ENCODE peak calls at places on chromosomes 4 and X, in seven cellular contexts. One of them, this sample, is unnamed.

GRCh38 chr4:155271557-155271956 is 63.1 kb downstream of the NPY2R start:
- DNase-seq in cardiac muscle cell: peak
- DNase-seq in BJ: no peak
- DNase-seq in stomach: no peak
- DNase-seq in endothelial cell: no peak
- DNase-seq in fibroblast of pulmonary artery: peak
- DNase-seq in lung: no peak
- DNase-seq in this sample: no peak

GRCh38 chrX:153762636-153763173 is 1.3 kb upstream of the PLXNB3 start:
- DNase-seq in cardiac muscle cell: no peak
- DNase-seq in BJ: no peak
- DNase-seq in stomach: no peak
- DNase-seq in endothelial cell: no peak
- DNase-seq in fibroblast of pulmonary artery: no peak
- DNase-seq in lung: no peak
- DNase-seq in this sample: no peak

GRCh38 chr4:182748949-182749348 is 168.2 kb downstream of the DCTD start:
- DNase-seq in cardiac muscle cell: no peak
- DNase-seq in BJ: no peak
- DNase-seq in stomach: no peak
- DNase-seq in endothelial cell: no peak
- DNase-seq in fibroblast of pulmonary artery: no peak
- DNase-seq in lung: no peak
- DNase-seq in this sample: no peak

GRCh38 chr4:183636488-183636887 is 22.5 kb downstream of the RWDD4 start:
- DNase-seq in cardiac muscle cell: no peak
- DNase-seq in BJ: no peak
- DNase-seq in stomach: no peak
- DNase-seq in endothelial cell: no peak
- DNase-seq in fibroblast of pulmonary artery: no peak
- DNase-seq in lung: no peak
- DNase-seq in this sample: no peak

GRCh38 chrX:134938682-134939081 is 52.1 kb upstream of the SMIM10 start:
- DNase-seq in cardiac muscle cell: no peak
- DNase-seq in BJ: no peak
- DNase-seq in stomach: no peak
- DNase-seq in endothelial cell: no peak
- DNase-seq in fibroblast of pulmonary artery: no peak
- DNase-seq in lung: no peak
- DNase-seq in this sample: no peak

GRCh38 chr4:147056951-147057630 is 111.4 kb upstream of the TTC29 start:
- DNase-seq in cardiac muscle cell: no peak
- DNase-seq in BJ: no peak
- DNase-seq in stomach: no peak
- DNase-seq in endothelial cell: no peak
- DNase-seq in fibroblast of pulmonary artery: peak
- DNase-seq in lung: no peak
- DNase-seq in this sample: no peak

GRCh38 chr4:166153539-166153938 is 280.5 kb downstream of the TLL1 start:
- DNase-seq in cardiac muscle cell: no peak
- DNase-seq in BJ: no peak
- DNase-seq in stomach: no peak
- DNase-seq in endothelial cell: no peak
- DNase-seq in fibroblast of pulmonary artery: peak
- DNase-seq in lung: no peak
- DNase-seq in this sample: no peak

GRCh38 chrX:50920132-50920531 is 9.6 kb downstream of the BMP15 start:
- DNase-seq in cardiac muscle cell: no peak
- DNase-seq in BJ: no peak
- DNase-seq in stomach: no peak
- DNase-seq in endothelial cell: peak
- DNase-seq in fibroblast of pulmonary artery: peak
- DNase-seq in lung: no peak
- DNase-seq in this sample: no peak

GRCh38 chr4:152591361-152591760 is 55.5 kb upstream of the FBXW7 start:
- DNase-seq in cardiac muscle cell: peak
- DNase-seq in BJ: no peak
- DNase-seq in stomach: peak
- DNase-seq in endothelial cell: peak
- DNase-seq in fibroblast of pulmonary artery: peak
- DNase-seq in lung: peak
- DNase-seq in this sample: no peak

GRCh38 chr4:159594576-159594975 is 491.7 kb downstream of the RAPGEF2 start:
- DNase-seq in cardiac muscle cell: no peak
- DNase-seq in BJ: no peak
- DNase-seq in stomach: no peak
- DNase-seq in endothelial cell: no peak
- DNase-seq in fibroblast of pulmonary artery: no peak
- DNase-seq in lung: no peak
- DNase-seq in this sample: no peak

GRCh38 chr4:17447675-17448298 is 64.1 kb downstream of the QDPR start:
- DNase-seq in cardiac muscle cell: peak
- DNase-seq in BJ: no peak
- DNase-seq in stomach: peak
- DNase-seq in endothelial cell: peak
- DNase-seq in fibroblast of pulmonary artery: peak
- DNase-seq in lung: peak
- DNase-seq in this sample: peak

GRCh38 chrX:71542411-71542810 is 9.5 kb downstream of the OGT start:
- DNase-seq in cardiac muscle cell: no peak
- DNase-seq in BJ: no peak
- DNase-seq in stomach: no peak
- DNase-seq in endothelial cell: no peak
- DNase-seq in fibroblast of pulmonary artery: peak
- DNase-seq in lung: no peak
- DNase-seq in this sample: no peak

GRCh38 chr4:159024828-159025227 is 78.1 kb upstream of the RAPGEF2 start:
- DNase-seq in cardiac muscle cell: no peak
- DNase-seq in BJ: no peak
- DNase-seq in stomach: no peak
- DNase-seq in endothelial cell: no peak
- DNase-seq in fibroblast of pulmonary artery: no peak
- DNase-seq in lung: no peak
- DNase-seq in this sample: no peak

GRCh38 chr4:27974339-27974738 is 1113.7 kb downstream of the STIM2 start:
- DNase-seq in cardiac muscle cell: no peak
- DNase-seq in BJ: no peak
- DNase-seq in stomach: no peak
- DNase-seq in endothelial cell: no peak
- DNase-seq in fibroblast of pulmonary artery: no peak
- DNase-seq in lung: no peak
- DNase-seq in this sample: no peak

GRCh38 chr4:90120037-90120436 is 7.2 kb upstream of the CCSER1 start:
- DNase-seq in cardiac muscle cell: no peak
- DNase-seq in BJ: no peak
- DNase-seq in stomach: no peak
- DNase-seq in endothelial cell: no peak
- DNase-seq in fibroblast of pulmonary artery: no peak
- DNase-seq in lung: no peak
- DNase-seq in this sample: no peak

GRCh38 chrX:85109235-85109634 is 105.6 kb downstream of the APOOL start:
- DNase-seq in cardiac muscle cell: no peak
- DNase-seq in BJ: no peak
- DNase-seq in stomach: no peak
- DNase-seq in endothelial cell: peak
- DNase-seq in fibroblast of pulmonary artery: peak
- DNase-seq in lung: no peak
- DNase-seq in this sample: peak

GRCh38 chr4:108180513-108180912 is 11.8 kb upstream of the LEF1 start:
- DNase-seq in cardiac muscle cell: no peak
- DNase-seq in BJ: no peak
- DNase-seq in stomach: no peak
- DNase-seq in endothelial cell: no peak
- DNase-seq in fibroblast of pulmonary artery: no peak
- DNase-seq in lung: no peak
- DNase-seq in this sample: no peak

GRCh38 chr4:108175966-108176365 is 7.2 kb upstream of the LEF1 start:
- DNase-seq in cardiac muscle cell: no peak
- DNase-seq in BJ: no peak
- DNase-seq in stomach: no peak
- DNase-seq in endothelial cell: no peak
- DNase-seq in fibroblast of pulmonary artery: no peak
- DNase-seq in lung: no peak
- DNase-seq in this sample: no peak

GRCh38 chr4:108181704-108182103 is 13.0 kb upstream of the LEF1 start:
- DNase-seq in cardiac muscle cell: no peak
- DNase-seq in BJ: no peak
- DNase-seq in stomach: no peak
- DNase-seq in endothelial cell: no peak
- DNase-seq in fibroblast of pulmonary artery: no peak
- DNase-seq in lung: no peak
- DNase-seq in this sample: peak
- TF ChIP-seq CTCF in cardiac muscle cell: no peak
- TF ChIP-seq CTCF in BJ: no peak
- TF ChIP-seq CTCF in stomach: no peak
- TF ChIP-seq CTCF in endothelial cell: no peak
- TF ChIP-seq CTCF in fibroblast of pulmonary artery: no peak
- TF ChIP-seq CTCF in lung: no peak
- TF ChIP-seq CTCF in this sample: peak

DNA sequence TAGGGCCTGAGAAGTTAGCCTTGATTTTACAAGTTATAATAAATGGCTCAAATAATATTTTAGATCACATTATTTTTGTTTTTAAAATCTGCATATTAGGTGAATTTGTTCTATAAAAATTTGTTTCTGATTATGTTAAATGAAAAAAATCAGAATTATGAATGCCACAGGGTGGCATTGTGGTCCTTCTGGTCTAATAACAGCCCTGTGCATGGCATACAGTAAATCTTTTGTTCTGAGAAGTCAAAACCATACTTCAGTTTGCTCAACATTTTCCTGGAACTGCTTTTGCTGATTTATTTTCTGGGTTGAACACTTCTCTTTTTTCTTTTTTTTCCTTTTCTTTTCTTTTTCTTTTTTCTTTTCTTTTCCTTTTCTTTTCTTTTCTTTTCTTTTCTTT is 101.0 kb upstream of the UBQLN2 start:
- DNase-seq in cardiac muscle cell: no peak
- DNase-seq in BJ: no peak
- DNase-seq in stomach: no peak
- DNase-seq in endothelial cell: no peak
- DNase-seq in fibroblast of pulmonary artery: peak
- DNase-seq in lung: no peak
- DNase-seq in this sample: no peak
- TF ChIP-seq CTCF in cardiac muscle cell: no peak
- TF ChIP-seq CTCF in BJ: no peak
- TF ChIP-seq CTCF in stomach: no peak
- TF ChIP-seq CTCF in endothelial cell: no peak
- TF ChIP-seq CTCF in fibroblast of pulmonary artery: no peak
- TF ChIP-seq CTCF in lung: no peak
- TF ChIP-seq CTCF in this sample: no peak

GRCh38 chr4:1315838-1316536 is 26.3 kb downstream of the MAEA start:
- DNase-seq in cardiac muscle cell: no peak
- DNase-seq in BJ: no peak
- DNase-seq in stomach: no peak
- DNase-seq in endothelial cell: no peak
- DNase-seq in fibroblast of pulmonary artery: no peak
- DNase-seq in lung: no peak
- DNase-seq in this sample: no peak

GRCh38 chr4:1316537-1317168 is 27.0 kb downstream of the MAEA start:
- DNase-seq in cardiac muscle cell: no peak
- DNase-seq in BJ: no peak
- DNase-seq in stomach: no peak
- DNase-seq in endothelial cell: no peak
- DNase-seq in fibroblast of pulmonary artery: no peak
- DNase-seq in lung: no peak
- DNase-seq in this sample: no peak

GRCh38 chr4:1317177-1318045 is 27.7 kb downstream of the MAEA start:
- DNase-seq in cardiac muscle cell: no peak
- DNase-seq in BJ: no peak
- DNase-seq in stomach: no peak
- DNase-seq in endothelial cell: no peak
- DNase-seq in fibroblast of pulmonary artery: no peak
- DNase-seq in lung: no peak
- DNase-seq in this sample: no peak

GRCh38 chr4:1318046-1318375 is 28.3 kb downstream of the MAEA start:
- DNase-seq in cardiac muscle cell: no peak
- DNase-seq in BJ: no peak
- DNase-seq in stomach: no peak
- DNase-seq in endothelial cell: no peak
- DNase-seq in fibroblast of pulmonary artery: no peak
- DNase-seq in lung: no peak
- DNase-seq in this sample: no peak

DNA sequence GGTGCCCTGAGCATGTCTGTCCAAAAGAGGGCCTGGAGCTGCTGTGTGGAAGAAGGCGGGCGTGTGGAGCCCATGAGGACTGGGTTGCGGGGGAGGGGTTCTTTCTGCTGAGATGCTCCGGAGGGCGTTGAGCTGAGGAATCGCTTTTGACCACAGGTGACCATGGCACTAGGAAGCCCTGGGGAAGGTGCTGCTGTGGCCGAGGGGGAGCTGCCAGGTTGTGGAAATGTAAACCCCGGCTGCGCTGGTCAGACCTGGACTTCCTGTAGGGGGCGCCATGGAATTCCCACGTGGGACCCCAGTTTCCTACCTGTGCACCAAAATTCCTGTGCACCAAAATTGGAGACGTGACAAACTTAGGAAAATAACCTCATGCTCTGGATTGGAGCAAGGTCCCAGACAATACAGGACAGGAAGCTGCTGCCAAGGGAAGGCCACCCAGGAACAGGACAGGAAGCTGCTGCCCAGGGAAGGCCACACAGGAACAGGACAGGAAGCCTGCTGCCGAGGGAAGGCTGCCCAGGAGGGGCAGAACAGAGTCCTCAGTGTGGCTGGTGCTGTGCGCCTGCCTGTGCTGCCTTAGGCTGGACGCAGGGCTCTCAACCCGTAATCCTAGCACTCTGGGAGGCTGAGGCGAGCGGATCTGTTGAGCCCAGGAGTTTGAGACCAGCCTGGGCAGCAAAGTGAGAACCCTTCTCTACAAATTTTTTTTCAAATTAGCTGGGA is 28.4 kb upstream of the UVSSA start:
- DNase-seq in cardiac muscle cell: no peak
- DNase-seq in BJ: no peak
- DNase-seq in stomach: no peak
- DNase-seq in endothelial cell: peak
- DNase-seq in fibroblast of pulmonary artery: no peak
- DNase-seq in lung: no peak
- DNase-seq in this sample: no peak
- TF ChIP-seq CTCF in cardiac muscle cell: peak
- TF ChIP-seq CTCF in BJ: peak
- TF ChIP-seq CTCF in stomach: no peak
- TF ChIP-seq CTCF in endothelial cell: peak
- TF ChIP-seq CTCF in fibroblast of pulmonary artery: peak
- TF ChIP-seq CTCF in lung: no peak
- TF ChIP-seq CTCF in this sample: peak

DNA sequence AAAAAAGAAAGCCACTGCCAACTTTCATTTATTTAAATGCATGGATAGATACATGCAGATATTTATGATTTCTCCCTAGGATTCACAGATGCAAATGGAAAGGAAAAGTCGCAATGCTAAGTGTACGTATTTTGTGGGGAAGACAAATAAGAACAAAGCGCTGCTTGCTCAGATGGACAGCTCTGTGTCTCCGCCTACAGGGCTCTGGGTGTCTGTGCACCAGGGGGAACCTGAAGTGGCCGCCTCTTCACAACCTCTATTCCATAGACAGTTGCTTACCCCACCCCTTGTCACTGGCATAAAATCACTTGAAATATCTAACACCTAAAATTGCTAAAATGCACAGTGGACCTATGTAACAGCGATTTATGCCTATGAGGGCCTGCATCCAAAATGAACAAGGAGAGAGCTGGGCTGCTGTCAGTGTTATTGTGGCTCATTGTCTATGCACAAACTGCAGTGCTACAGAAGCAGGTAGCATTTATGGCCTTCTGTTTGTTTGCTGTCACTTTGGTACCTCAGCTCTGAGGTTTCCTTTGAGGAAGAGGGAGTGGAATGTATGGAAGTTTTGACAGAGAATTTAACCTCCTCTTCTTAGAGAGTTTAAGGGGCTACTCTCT is 58.6 kb upstream of the PAGE1 start:
- DNase-seq in cardiac muscle cell: peak
- DNase-seq in BJ: no peak
- DNase-seq in stomach: peak
- DNase-seq in endothelial cell: peak
- DNase-seq in fibroblast of pulmonary artery: peak
- DNase-seq in lung: no peak
- DNase-seq in this sample: no peak
- TF ChIP-seq CTCF in cardiac muscle cell: peak
- TF ChIP-seq CTCF in BJ: peak
- TF ChIP-seq CTCF in stomach: no peak
- TF ChIP-seq CTCF in endothelial cell: peak
- TF ChIP-seq CTCF in fibroblast of pulmonary artery: peak
- TF ChIP-seq CTCF in lung: peak
- TF ChIP-seq CTCF in this sample: peak